ENCODE peak calls at places on chromosomes 16 and 17, in nine cellular contexts. One of them, this sample, is unnamed.
A peak's percentile ranks its signal among the peaks of the same experiment; 100 is the strongest.

GRCh38 chr17:79065105-79065670 is 9.4 kb upstream of the ENGASE start:
- DNase-seq in choroid plexus epithelial cell: peak; percentile 64
- DNase-seq in HepG2: peak; percentile 43
- DNase-seq in neural crest cell: peak; percentile 37
- DNase-seq in RWPE1: no peak
- DNase-seq in progenitor cell of endocrine pancreas: no peak
- DNase-seq in AG10803: peak; percentile 22
- DNase-seq in K562: peak; percentile 66
- DNase-seq in psoas muscle: no peak
- DNase-seq in this sample: peak; percentile 52

GRCh38 chr17:50139950-50140885 is 10.3 kb upstream of the SAMD14 start:
- DNase-seq in choroid plexus epithelial cell: peak; percentile 88
- DNase-seq in HepG2: peak; percentile 77
- DNase-seq in neural crest cell: peak; percentile 78
- DNase-seq in RWPE1: peak; percentile 77
- DNase-seq in progenitor cell of endocrine pancreas: peak; percentile 65
- DNase-seq in AG10803: peak; percentile 75
- DNase-seq in K562: peak; percentile 88
- DNase-seq in psoas muscle: peak; percentile 91
- DNase-seq in this sample: peak; percentile 89

GRCh38 chr17:68205251-68205807 is 42.5 kb upstream of the AMZ2 start:
- DNase-seq in choroid plexus epithelial cell: peak; percentile 84
- DNase-seq in HepG2: peak; percentile 80
- DNase-seq in neural crest cell: peak; percentile 92
- DNase-seq in RWPE1: peak; percentile 68
- DNase-seq in progenitor cell of endocrine pancreas: peak; percentile 90
- DNase-seq in AG10803: peak; percentile 81
- DNase-seq in K562: peak; percentile 86
- DNase-seq in psoas muscle: peak; percentile 96
- DNase-seq in this sample: peak; percentile 91

GRCh38 chr17:28982191-28982793 is 23.5 kb downstream of the SEZ6 start:
- DNase-seq in choroid plexus epithelial cell: peak; percentile 79
- DNase-seq in HepG2: peak; percentile 18
- DNase-seq in neural crest cell: no peak
- DNase-seq in RWPE1: no peak
- DNase-seq in progenitor cell of endocrine pancreas: no peak
- DNase-seq in AG10803: no peak
- DNase-seq in K562: no peak
- DNase-seq in psoas muscle: no peak
- DNase-seq in this sample: no peak

GRCh38 chr16:19521471-19522368 is at the start of gene GDE1:
- DNase-seq in choroid plexus epithelial cell: peak; percentile 90
- DNase-seq in HepG2: peak; percentile 93
- DNase-seq in neural crest cell: peak; percentile 91
- DNase-seq in RWPE1: peak; percentile 95
- DNase-seq in progenitor cell of endocrine pancreas: peak; percentile 93
- DNase-seq in AG10803: peak; percentile 83
- DNase-seq in K562: peak; percentile 98
- DNase-seq in psoas muscle: peak; percentile 96
- DNase-seq in this sample: peak; percentile 97

GRCh38 chr17:17628388-17629008 is 37.0 kb upstream of the PEMT start:
- DNase-seq in choroid plexus epithelial cell: no peak
- DNase-seq in HepG2: no peak
- DNase-seq in neural crest cell: no peak
- DNase-seq in RWPE1: no peak
- DNase-seq in progenitor cell of endocrine pancreas: no peak
- DNase-seq in AG10803: no peak
- DNase-seq in K562: no peak
- DNase-seq in psoas muscle: no peak
- DNase-seq in this sample: no peak

GRCh38 chr16:57527610-57528360 is 8.6 kb downstream of the CCDC102A start:
- DNase-seq in choroid plexus epithelial cell: no peak
- DNase-seq in HepG2: no peak
- DNase-seq in neural crest cell: no peak
- DNase-seq in RWPE1: no peak
- DNase-seq in progenitor cell of endocrine pancreas: no peak
- DNase-seq in AG10803: no peak
- DNase-seq in K562: no peak
- DNase-seq in psoas muscle: peak; percentile 11
- DNase-seq in this sample: no peak

GRCh38 chr16:83744521-83744981 is 63.2 kb upstream of the HSBP1 start:
- DNase-seq in choroid plexus epithelial cell: peak; percentile 10
- DNase-seq in HepG2: no peak
- DNase-seq in neural crest cell: peak; percentile 43
- DNase-seq in RWPE1: no peak
- DNase-seq in progenitor cell of endocrine pancreas: no peak
- DNase-seq in AG10803: peak; percentile 29
- DNase-seq in K562: no peak
- DNase-seq in psoas muscle: peak; percentile 64
- DNase-seq in this sample: no peak

GRCh38 chr16:81483970-81484595 is 39.5 kb downstream of the CMIP start:
- DNase-seq in choroid plexus epithelial cell: no peak
- DNase-seq in HepG2: no peak
- DNase-seq in neural crest cell: no peak
- DNase-seq in RWPE1: peak; percentile 13
- DNase-seq in progenitor cell of endocrine pancreas: no peak
- DNase-seq in AG10803: no peak
- DNase-seq in K562: no peak
- DNase-seq in psoas muscle: peak; percentile 36
- DNase-seq in this sample: no peak

GRCh38 chr17:60863892-60864673 is 186.4 kb downstream of the BCAS3 start:
- DNase-seq in choroid plexus epithelial cell: peak; percentile 28
- DNase-seq in HepG2: no peak
- DNase-seq in neural crest cell: no peak
- DNase-seq in RWPE1: no peak
- DNase-seq in progenitor cell of endocrine pancreas: no peak
- DNase-seq in AG10803: peak; percentile 53
- DNase-seq in K562: no peak
- DNase-seq in psoas muscle: no peak
- DNase-seq in this sample: no peak

GRCh38 chr16:19696961-19697360 is 21.1 kb downstream of the KNOP1 start:
- DNase-seq in choroid plexus epithelial cell: no peak
- DNase-seq in HepG2: no peak
- DNase-seq in neural crest cell: no peak
- DNase-seq in RWPE1: no peak
- DNase-seq in progenitor cell of endocrine pancreas: no peak
- DNase-seq in AG10803: no peak
- DNase-seq in K562: no peak
- DNase-seq in psoas muscle: no peak
- DNase-seq in this sample: no peak

GRCh38 chr17:64343071-64343774 is 47.4 kb downstream of the PECAM1 start:
- DNase-seq in choroid plexus epithelial cell: no peak
- DNase-seq in HepG2: no peak
- DNase-seq in neural crest cell: no peak
- DNase-seq in RWPE1: no peak
- DNase-seq in progenitor cell of endocrine pancreas: no peak
- DNase-seq in AG10803: no peak
- DNase-seq in K562: no peak
- DNase-seq in psoas muscle: no peak
- DNase-seq in this sample: no peak

GRCh38 chr16:19711643-19712042 is 6.4 kb downstream of the KNOP1 start:
- DNase-seq in choroid plexus epithelial cell: no peak
- DNase-seq in HepG2: no peak
- DNase-seq in neural crest cell: no peak
- DNase-seq in RWPE1: no peak
- DNase-seq in progenitor cell of endocrine pancreas: no peak
- DNase-seq in AG10803: no peak
- DNase-seq in K562: no peak
- DNase-seq in psoas muscle: no peak
- DNase-seq in this sample: no peak

GRCh38 chr17:14792751-14793150 is 472.4 kb downstream of the PMP22 start:
- DNase-seq in choroid plexus epithelial cell: no peak
- DNase-seq in HepG2: no peak
- DNase-seq in neural crest cell: no peak
- DNase-seq in RWPE1: no peak
- DNase-seq in progenitor cell of endocrine pancreas: no peak
- DNase-seq in AG10803: no peak
- DNase-seq in K562: no peak
- DNase-seq in psoas muscle: no peak
- DNase-seq in this sample: no peak

GRCh38 chr16:85591381-85591780 is 21.7 kb upstream of the GSE1 start:
- DNase-seq in choroid plexus epithelial cell: no peak
- DNase-seq in HepG2: no peak
- DNase-seq in neural crest cell: no peak
- DNase-seq in RWPE1: no peak
- DNase-seq in progenitor cell of endocrine pancreas: no peak
- DNase-seq in AG10803: no peak
- DNase-seq in K562: no peak
- DNase-seq in psoas muscle: no peak
- DNase-seq in this sample: no peak

GRCh38 chr17:72985882-72986720 is 106.4 kb downstream of the SLC39A11 start:
- DNase-seq in choroid plexus epithelial cell: peak; percentile 91
- DNase-seq in HepG2: peak; percentile 79
- DNase-seq in neural crest cell: peak; percentile 59
- DNase-seq in RWPE1: peak; percentile 59
- DNase-seq in progenitor cell of endocrine pancreas: peak; percentile 40
- DNase-seq in AG10803: peak; percentile 68
- DNase-seq in K562: peak; percentile 82
- DNase-seq in psoas muscle: peak; percentile 56
- DNase-seq in this sample: peak; percentile 75

GRCh38 chr17:41308251-41308917 is 725 bp downstream of the KRTAP16-1 start:
- DNase-seq in choroid plexus epithelial cell: no peak
- DNase-seq in HepG2: no peak
- DNase-seq in neural crest cell: no peak
- DNase-seq in RWPE1: no peak
- DNase-seq in progenitor cell of endocrine pancreas: no peak
- DNase-seq in AG10803: peak; percentile 46
- DNase-seq in K562: no peak
- DNase-seq in psoas muscle: peak; percentile 71
- DNase-seq in this sample: no peak

GRCh38 chr17:81417879-81418709 is 22.8 kb downstream of the BAHCC1 start:
- DNase-seq in choroid plexus epithelial cell: no peak
- DNase-seq in HepG2: no peak
- DNase-seq in neural crest cell: no peak
- DNase-seq in RWPE1: no peak
- DNase-seq in progenitor cell of endocrine pancreas: no peak
- DNase-seq in AG10803: no peak
- DNase-seq in K562: no peak
- DNase-seq in psoas muscle: no peak
- DNase-seq in this sample: no peak

DNA sequence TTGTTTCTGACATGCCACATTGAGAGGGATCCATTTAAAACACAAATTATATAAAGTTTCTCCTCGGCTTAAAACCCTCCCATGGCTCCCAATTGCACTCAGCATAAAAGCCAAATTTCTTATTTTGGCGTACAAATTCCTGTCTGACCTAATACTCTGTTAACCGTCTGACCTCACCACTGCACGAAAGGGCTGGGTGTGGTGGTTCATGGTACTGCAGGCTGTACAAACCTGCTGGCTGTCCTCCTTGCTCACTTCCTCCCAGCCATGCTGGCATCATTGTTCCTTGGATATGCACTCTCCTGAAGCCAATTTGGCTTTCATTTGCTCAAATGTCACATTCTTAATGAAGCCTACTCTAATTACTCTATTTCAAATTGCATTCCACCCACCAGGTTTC is 301.6 kb upstream of the C16orf82 start:
- DNase-seq in choroid plexus epithelial cell: peak; percentile 10
- DNase-seq in HepG2: peak; percentile 13
- DNase-seq in neural crest cell: peak; percentile 12
- DNase-seq in RWPE1: no peak
- DNase-seq in progenitor cell of endocrine pancreas: no peak
- DNase-seq in AG10803: no peak
- DNase-seq in K562: peak; percentile 56
- DNase-seq in psoas muscle: no peak
- DNase-seq in this sample: peak; percentile 49
- TF ChIP-seq CTCF in choroid plexus epithelial cell: peak; percentile 50
- TF ChIP-seq CTCF in HepG2: no peak
- TF ChIP-seq CTCF in neural crest cell: peak; percentile 54
- TF ChIP-seq CTCF in RWPE1: no peak
- TF ChIP-seq CTCF in progenitor cell of endocrine pancreas: peak; percentile 51
- TF ChIP-seq CTCF in AG10803: peak; percentile 29
- TF ChIP-seq CTCF in K562: peak; percentile 31
- TF ChIP-seq CTCF in psoas muscle: peak; percentile 35
- TF ChIP-seq CTCF in this sample: peak; percentile 78

GRCh38 chr17:4967539-4968165 is at the start of gene SPAG7:
- DNase-seq in choroid plexus epithelial cell: peak; percentile 99
- DNase-seq in HepG2: peak; percentile 90
- DNase-seq in neural crest cell: peak; percentile 94
- DNase-seq in RWPE1: peak; percentile 95
- DNase-seq in progenitor cell of endocrine pancreas: peak; percentile 94
- DNase-seq in AG10803: peak; percentile 98
- DNase-seq in K562: peak; percentile 84
- DNase-seq in psoas muscle: peak; percentile 96
- DNase-seq in this sample: peak; percentile 94
- TF ChIP-seq CTCF in choroid plexus epithelial cell: no peak
- TF ChIP-seq CTCF in HepG2: peak; percentile 26
- TF ChIP-seq CTCF in neural crest cell: no peak
- TF ChIP-seq CTCF in RWPE1: no peak
- TF ChIP-seq CTCF in progenitor cell of endocrine pancreas: no peak
- TF ChIP-seq CTCF in AG10803: peak; percentile 8
- TF ChIP-seq CTCF in K562: no peak
- TF ChIP-seq CTCF in psoas muscle: no peak
- TF ChIP-seq CTCF in this sample: no peak

GRCh38 chr17:62067165-62068145 is 2.4 kb upstream of the MED13 start:
- DNase-seq in choroid plexus epithelial cell: no peak
- DNase-seq in HepG2: no peak
- DNase-seq in neural crest cell: no peak
- DNase-seq in RWPE1: no peak
- DNase-seq in progenitor cell of endocrine pancreas: no peak
- DNase-seq in AG10803: no peak
- DNase-seq in K562: no peak
- DNase-seq in psoas muscle: no peak
- DNase-seq in this sample: no peak

GRCh38 chr17:62062936-62063335 is 2.1 kb downstream of the MED13 start:
- DNase-seq in choroid plexus epithelial cell: no peak
- DNase-seq in HepG2: no peak
- DNase-seq in neural crest cell: no peak
- DNase-seq in RWPE1: no peak
- DNase-seq in progenitor cell of endocrine pancreas: no peak
- DNase-seq in AG10803: no peak
- DNase-seq in K562: no peak
- DNase-seq in psoas muscle: no peak
- DNase-seq in this sample: no peak

GRCh38 chr17:62064791-62065563 is at the start of gene MED13:
- DNase-seq in choroid plexus epithelial cell: peak; percentile 42
- DNase-seq in HepG2: peak; percentile 32
- DNase-seq in neural crest cell: peak; percentile 13
- DNase-seq in RWPE1: peak; percentile 63
- DNase-seq in progenitor cell of endocrine pancreas: peak; percentile 43
- DNase-seq in AG10803: peak; percentile 38
- DNase-seq in K562: peak; percentile 74
- DNase-seq in psoas muscle: peak; percentile 84
- DNase-seq in this sample: peak; percentile 73

GRCh38 chr17:62064029-62064790 is 868 bp downstream of the MED13 start:
- DNase-seq in choroid plexus epithelial cell: peak; percentile 51
- DNase-seq in HepG2: no peak
- DNase-seq in neural crest cell: no peak
- DNase-seq in RWPE1: peak; percentile 46
- DNase-seq in progenitor cell of endocrine pancreas: no peak
- DNase-seq in AG10803: peak; percentile 17
- DNase-seq in K562: no peak
- DNase-seq in psoas muscle: no peak
- DNase-seq in this sample: no peak

GRCh38 chr17:62065611-62066468 is 762 bp upstream of the MED13 start:
- DNase-seq in choroid plexus epithelial cell: peak; percentile 99
- DNase-seq in HepG2: peak; percentile 97
- DNase-seq in neural crest cell: peak; percentile 98
- DNase-seq in RWPE1: peak; percentile 99
- DNase-seq in progenitor cell of endocrine pancreas: peak; percentile 98
- DNase-seq in AG10803: peak; percentile 97
- DNase-seq in K562: peak; percentile 98
- DNase-seq in psoas muscle: peak; percentile 100
- DNase-seq in this sample: peak; percentile 99
- TF ChIP-seq CTCF in choroid plexus epithelial cell: peak; percentile 87
- TF ChIP-seq CTCF in HepG2: peak; percentile 94
- TF ChIP-seq CTCF in neural crest cell: peak; percentile 96
- TF ChIP-seq CTCF in RWPE1: peak; percentile 96
- TF ChIP-seq CTCF in progenitor cell of endocrine pancreas: peak; percentile 95
- TF ChIP-seq CTCF in AG10803: peak; percentile 73
- TF ChIP-seq CTCF in K562: peak; percentile 91
- TF ChIP-seq CTCF in psoas muscle: peak; percentile 90
- TF ChIP-seq CTCF in this sample: peak; percentile 80

GRCh38 chr17:10055251-10055975 is 143.0 kb downstream of the GAS7 start:
- DNase-seq in choroid plexus epithelial cell: no peak
- DNase-seq in HepG2: no peak
- DNase-seq in neural crest cell: no peak
- DNase-seq in RWPE1: no peak
- DNase-seq in progenitor cell of endocrine pancreas: no peak
- DNase-seq in AG10803: no peak
- DNase-seq in K562: no peak
- DNase-seq in psoas muscle: no peak
- DNase-seq in this sample: no peak
- TF ChIP-seq CTCF in choroid plexus epithelial cell: no peak
- TF ChIP-seq CTCF in HepG2: no peak
- TF ChIP-seq CTCF in neural crest cell: no peak
- TF ChIP-seq CTCF in RWPE1: no peak
- TF ChIP-seq CTCF in progenitor cell of endocrine pancreas: no peak
- TF ChIP-seq CTCF in AG10803: no peak
- TF ChIP-seq CTCF in K562: no peak
- TF ChIP-seq CTCF in psoas muscle: no peak
- TF ChIP-seq CTCF in this sample: no peak

This sample was measured in glutamatergic neuron.